ENCODE peak calls at places on chromosomes 6 and 20, in seven cellular contexts. I, Q, W, K, C, S and P are unnamed samples. For H3K4me1 and H3K36me3, the result is how much of the 10 kb centered on the place peaks cover.

GRCh38 chr6:124487778-124488431 is 474.3 kb upstream of the RNF217 start:
- DNase-seq in K (no peak), S (no peak), Q (no peak), I (no peak), C (no peak), W (no peak), P (no peak)

GRCh38 chr20:4511776-4512175 is 209.9 kb upstream of the PRND start:
- DNase-seq in K (no peak), I (no peak), Q (no peak), C (no peak), S (no peak), W (no peak), P (no peak)

GRCh38 chr6:108752733-108753392 is 95.4 kb upstream of the ARMC2 start:
- DNase-seq in Q (no peak), I (peak), K (no peak), W (peak), S (no peak), C (no peak), P (no peak)

GRCh38 chr6:22248513-22249308 is 48.1 kb downstream of the PRL start:
- DNase-seq in C (no peak), Q (no peak), W (no peak), K (no peak), S (no peak), I (peak), P (no peak)

GRCh38 chr6:110971458-110971857 is 10.4 kb upstream of the RPF2 start:
- DNase-seq in C (no peak), S (no peak), K (no peak), I (no peak), W (no peak), Q (no peak), P (no peak)

GRCh38 chr6:146700078-146700686 is 101.4 kb downstream of the ADGB start:
- DNase-seq in W (peak), K (peak), I (peak), C (peak), Q (peak), S (peak), P (no peak)

GRCh38 chr6:124040655-124041054 is 237.0 kb downstream of the NKAIN2 start:
- DNase-seq in C (no peak), W (no peak), K (no peak), Q (no peak), I (no peak), S (no peak), P (no peak)

GRCh38 chr6:49606696-49607390 is 29.8 kb downstream of the RHAG start:
- DNase-seq in I (peak), K (no peak), Q (peak), S (no peak), W (peak), C (no peak), P (no peak)

GRCh38 chr20:9220874-9221547 is 152.1 kb downstream of the PLCB4 start:
- DNase-seq in K (no peak), C (no peak), I (no peak), W (no peak), Q (no peak), S (no peak), P (no peak)

GRCh38 chr6:79599725-79600259 is 31.3 kb upstream of the SH3BGRL2 start:
- DNase-seq in K (no peak), Q (no peak), W (peak), I (no peak), S (no peak), C (no peak), P (no peak)

GRCh38 chr6:5984150-5985089 is 22.3 kb downstream of the NRN1 start:
- DNase-seq in C (no peak), W (no peak), S (no peak), I (no peak), K (no peak), Q (no peak), P (no peak)

GRCh38 chr6:135423649-135424128 is 73.9 kb downstream of the AHI1 start:
- DNase-seq in W (peak), C (no peak), S (no peak), K (no peak), I (peak), Q (no peak), P (no peak)

GRCh38 chr6:81808834-81809598 is 56.5 kb upstream of the TENT5A start:
- DNase-seq in K (no peak), S (no peak), W (no peak), I (no peak), C (no peak), Q (no peak), P (no peak)
- TF ChIP-seq POLR2A in K (no peak), S (no peak), W (no peak), I (no peak), C (no peak), Q (no peak), P (no peak)

GRCh38 chr20:46402236-46402886 is 4.1 kb downstream of the ELMO2 start:
- DNase-seq in K (no peak), C (no peak), Q (no peak), S (no peak), W (no peak), I (no peak), P (no peak)

GRCh38 chr20:46401478-46401860 is 4.9 kb downstream of the ELMO2 start:
- DNase-seq in I (no peak), W (peak), S (no peak), Q (no peak), C (no peak), K (no peak), P (no peak)

GRCh38 chr20:46399401-46399800 is 7.0 kb downstream of the ELMO2 start:
- DNase-seq in Q (no peak), I (no peak), C (no peak), W (peak), S (no peak), K (no peak), P (no peak)

GRCh38 chr20:46400253-46400652 is 6.2 kb downstream of the ELMO2 start:
- DNase-seq in K (peak), I (no peak), W (peak), Q (peak), C (no peak), S (peak), P (no peak)

DNA sequence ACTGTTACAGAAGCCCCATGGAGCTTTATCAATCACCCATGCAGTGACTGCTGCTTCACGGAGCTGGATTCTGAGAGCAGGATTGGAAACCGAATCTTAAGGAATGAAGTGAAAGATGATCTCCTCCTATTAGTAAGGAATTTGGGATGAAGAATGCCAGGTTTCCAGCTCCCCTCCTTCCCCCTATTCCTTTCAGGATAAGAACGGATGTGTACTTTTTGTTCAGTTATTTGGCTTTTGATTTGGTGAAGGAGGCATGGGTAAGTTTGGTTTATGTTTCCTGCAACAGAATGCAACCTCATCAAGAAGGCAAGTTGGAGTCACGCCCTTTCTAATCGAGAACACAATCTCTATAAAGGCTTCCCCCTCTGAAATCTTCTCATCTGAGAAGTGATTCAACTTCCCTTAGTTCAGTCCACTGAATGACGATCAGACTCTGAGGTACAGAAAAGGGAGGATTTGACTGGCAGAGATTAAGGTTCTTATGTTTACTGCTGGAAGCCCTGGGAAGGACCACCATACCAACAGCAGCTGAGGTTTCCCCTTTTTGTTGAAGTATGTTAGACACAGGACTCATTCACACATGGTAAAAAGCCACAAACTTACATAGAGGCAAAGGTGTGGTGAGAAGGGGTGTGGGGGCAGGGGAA is 5.5 kb downstream of the ELMO2 start:
- DNase-seq in Q (no peak), S (no peak), C (no peak), K (no peak), I (no peak), W (no peak), P (no peak)
- H3K4me1 ChIP-seq in Q (half or more), S (half or more), C (half or more), K (under half), I (under half), W (half or more), P (half or more)

DNA sequence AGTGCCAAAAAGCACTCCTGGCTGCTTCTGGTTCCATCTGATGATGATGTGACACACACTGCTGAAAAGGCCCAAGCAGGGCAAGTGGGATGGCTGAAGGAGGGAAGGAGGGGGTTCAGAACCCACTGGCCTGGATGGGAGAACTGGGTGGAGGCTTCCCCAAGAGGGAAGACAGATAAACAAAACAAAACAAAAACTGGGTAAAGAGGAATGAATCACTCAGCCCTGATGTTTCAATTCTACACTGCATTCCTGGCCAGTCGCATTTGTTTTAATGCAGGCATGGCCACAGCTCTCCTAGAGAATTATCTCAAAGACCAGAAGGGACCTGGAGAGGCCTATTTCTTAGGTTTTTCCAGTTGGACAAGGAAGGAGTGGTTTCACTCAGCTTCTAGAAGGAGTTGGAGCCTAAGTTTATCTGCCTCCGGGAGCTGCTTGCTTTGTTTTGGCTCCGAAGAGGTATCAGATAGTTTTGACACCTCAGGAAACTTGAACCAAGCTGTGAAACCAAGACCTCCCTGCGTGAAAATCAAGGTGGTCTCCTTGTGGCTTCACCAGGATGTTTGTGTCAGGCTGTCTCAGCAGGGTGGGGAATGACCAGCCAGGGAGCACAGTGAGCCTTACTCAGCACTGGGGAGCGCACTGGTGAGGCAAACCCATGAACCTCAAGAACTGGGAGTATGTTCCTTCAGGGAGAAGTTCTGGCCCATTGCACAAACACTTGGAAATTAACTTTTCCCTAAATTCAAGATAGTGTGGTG is 16.1 kb downstream of the TTPAL start:
- DNase-seq in K (no peak), W (no peak), C (no peak), S (peak), Q (no peak), I (no peak), P (no peak)
- H3K36me3 ChIP-seq in K (under half), W (under half), C (half or more), S (half or more), Q (under half), I (under half), P (under half)

DNA sequence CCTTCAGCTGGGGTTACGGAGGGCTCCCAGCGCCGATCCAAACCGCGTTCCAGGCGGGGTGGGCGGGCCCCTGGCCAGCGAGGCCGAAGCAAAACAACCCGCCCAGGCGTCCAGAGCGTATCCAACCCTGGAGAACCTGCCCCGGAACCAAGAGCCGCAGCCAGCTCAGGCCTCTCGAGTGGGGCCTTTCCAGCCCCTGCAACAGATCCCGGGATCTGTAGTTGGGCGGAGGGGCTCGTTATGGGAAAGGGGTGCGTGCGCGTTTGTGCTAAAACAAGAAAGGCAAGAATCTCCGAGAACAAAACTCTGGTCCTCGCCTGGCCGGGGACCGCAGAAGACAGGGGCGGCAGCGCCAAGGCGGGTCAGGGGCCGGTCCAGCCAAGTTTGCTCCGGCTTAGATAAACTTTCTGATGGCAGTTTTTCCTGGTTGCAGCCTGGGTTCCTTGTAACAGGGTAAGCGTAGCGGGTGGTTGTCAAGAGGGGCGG is 528 bp upstream of the RIN2 start:
- DNase-seq in C (peak), Q (peak), S (peak), W (peak), K (peak), I (peak), P (peak)
- TF ChIP-seq POLR2A in C (no peak), Q (peak), S (peak), W (peak), K (peak), I (no peak), P (no peak)

DNA sequence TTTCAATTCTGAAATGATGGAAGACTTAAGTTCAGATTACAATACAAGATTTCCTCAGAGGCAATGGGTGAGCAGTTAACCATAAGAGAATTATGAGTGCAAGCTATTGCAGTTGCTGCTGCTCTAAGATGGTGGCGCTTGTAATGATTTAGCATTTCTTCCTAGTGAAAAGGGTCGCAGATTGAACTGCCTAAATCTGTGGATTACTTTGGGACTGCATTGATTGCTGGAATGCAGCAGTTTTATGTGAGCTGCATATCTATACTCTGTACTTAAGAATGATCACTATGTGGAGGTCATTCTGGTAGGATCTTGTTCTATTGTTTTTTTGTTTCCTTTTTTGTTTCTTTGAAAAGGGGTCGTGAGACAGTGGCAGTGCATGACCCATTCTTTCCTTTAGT is 5.3 kb downstream of the SCAF8 start:
- DNase-seq in W (no peak), S (no peak), C (no peak), K (no peak), I (no peak), Q (no peak), P (no peak)
- H3K4me1 ChIP-seq in W (half or more), S (half or more), C (under half), K (under half), I (half or more), Q (half or more), P (half or more)

DNA sequence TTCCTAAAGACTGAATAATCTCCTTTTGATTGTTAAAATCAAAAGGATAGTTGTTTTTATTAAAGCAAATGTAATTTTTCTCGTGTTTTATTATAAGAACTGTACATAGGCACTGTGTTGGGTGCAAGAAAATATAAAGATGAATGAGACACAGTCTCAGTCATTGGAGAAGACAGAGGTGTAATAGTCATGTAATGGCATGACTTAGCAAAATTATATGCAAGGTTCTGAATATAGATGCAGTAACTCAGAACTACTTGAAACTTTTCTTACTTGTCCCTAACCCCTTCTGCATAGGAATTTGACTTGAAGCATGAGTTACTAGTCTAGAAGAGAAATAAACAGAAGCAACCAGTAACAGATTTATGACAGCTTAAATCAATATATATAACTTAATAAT is 14.9 kb downstream of the WTAP start:
- DNase-seq in W (no peak), S (no peak), C (no peak), Q (no peak), I (no peak), K (no peak), P (no peak)
- H3K36me3 ChIP-seq in W (under half), S (half or more), C (half or more), Q (under half), I (under half), K (under half), P (half or more)

GRCh38 chr20:50193169-50193850 is 2.7 kb downstream of the CEBPB start:
- DNase-seq in C (no peak), W (peak), K (no peak), S (peak), I (no peak), Q (peak), P (no peak)
- TF ChIP-seq POLR2A in C (no peak), W (no peak), K (no peak), S (no peak), I (no peak), Q (peak), P (no peak)